ENCODE peak calls at places on chromosomes 16 and 17, in six cellular contexts. J is NAMALWA, H is RCC 7860, Y is KBM-7, P is A172, V is Calu3. U is an unnamed sample.

GRCh38 chr17:1462164-1463112 is 6.4 kb upstream of the CRK start:
- DNase-seq in V (no peak), Y (peak; percentile 13), P (no peak), J (no peak), H (no peak), U (no peak)

GRCh38 chr16:67387479-67388079 is 5.7 kb downstream of the TPPP3 start:
- DNase-seq in H (no peak), J (no peak), P (no peak), Y (no peak), V (no peak), U (no peak)

GRCh38 chr17:77501751-77502625 is 361.2 kb downstream of the SEC14L1 start:
- DNase-seq in J (no peak), V (no peak), P (no peak), H (no peak), Y (no peak), U (no peak)

GRCh38 chr16:64983983-64984382 is 137.9 kb downstream of the CDH11 start:
- DNase-seq in Y (peak; percentile 18), H (peak; percentile 64), V (no peak), J (peak; percentile 69), P (peak; percentile 80), U (peak; percentile 77)

GRCh38 chr17:81511800-81512559 is 619 bp downstream of the ACTG1 start:
- DNase-seq in J (no peak), H (peak; percentile 14), Y (no peak), P (peak; percentile 46), V (no peak), U (peak; percentile 84)

GRCh38 chr16:29911676-29912010 is 11.4 kb downstream of the ASPHD1 start:
- DNase-seq in V (no peak), P (no peak), Y (no peak), H (no peak), J (no peak), U (no peak)

GRCh38 chr17:9054146-9054545 is 32.8 kb downstream of the NTN1 start:
- DNase-seq in V (no peak), Y (no peak), J (no peak), H (no peak), P (no peak), U (no peak)

GRCh38 chr16:52827456-52827855 is 225.2 kb downstream of the CHD9NB start:
- DNase-seq in H (no peak), V (peak; percentile 6), J (no peak), Y (no peak), P (no peak), U (no peak)

GRCh38 chr16:89442990-89443726 is 47.2 kb downstream of the ANKRD11 start:
- DNase-seq in Y (no peak), P (peak; percentile 73), H (peak; percentile 59), J (no peak), V (peak; percentile 96), U (no peak)

GRCh38 chr17:74682028-74682427 is 30.7 kb downstream of the CD300LF start:
- DNase-seq in V (no peak), J (no peak), P (no peak), Y (no peak), H (no peak), U (no peak)

GRCh38 chr17:57935833-57936807 is 19.1 kb downstream of the CUEDC1 start:
- DNase-seq in P (peak; percentile 35), Y (peak; percentile 38), J (no peak), V (peak; percentile 55), H (peak; percentile 42), U (peak; percentile 69)

GRCh38 chr16:84315422-84315821 is 20.7 kb downstream of the WFDC1 start:
- DNase-seq in P (no peak), V (no peak), H (no peak), J (no peak), Y (no peak), U (no peak)

GRCh38 chr16:4288148-4288921 is 15.5 kb upstream of the TFAP4 start:
- DNase-seq in H (peak; percentile 57), J (peak; percentile 79), V (peak; percentile 93), P (peak; percentile 76), Y (peak; percentile 68), U (peak; percentile 71)

GRCh38 chr16:17301184-17301583 is 169.6 kb downstream of the XYLT1 start:
- DNase-seq in P (no peak), H (no peak), V (no peak), J (no peak), Y (no peak), U (no peak)

GRCh38 chr17:71237903-71238538 is 882.8 kb upstream of the SOX9 start:
- DNase-seq in Y (no peak), H (peak; percentile 31), V (no peak), J (no peak), P (peak; percentile 57), U (no peak)

GRCh38 chr17:31067699-31068184 is 27.0 kb upstream of the NF1 start:
- DNase-seq in J (no peak), V (no peak), P (peak; percentile 89), H (peak; percentile 80), Y (no peak), U (no peak)

GRCh38 chr17:3981455-3981854 is 17.2 kb upstream of the ATP2A3 start:
- DNase-seq in H (no peak), P (no peak), J (no peak), V (no peak), Y (no peak), U (no peak)

GRCh38 chr17:7438050-7438614 is 1.2 kb upstream of the FGF11 start:
- DNase-seq in P (no peak), V (no peak), H (no peak), Y (peak; percentile 68), J (no peak), U (no peak)

GRCh38 chr16:81527477-81528178 is 83.0 kb downstream of the CMIP start:
- DNase-seq in P (no peak), V (no peak), Y (no peak), H (no peak), J (no peak), U (peak; percentile 57)

GRCh38 chr16:71865173-71865863 is 18.7 kb downstream of the ZNF821 start:
- DNase-seq in H (no peak), V (no peak), P (no peak), Y (no peak), J (no peak), U (no peak)

GRCh38 chr17:67511012-67511411 is 133.9 kb downstream of the PITPNC1 start:
- DNase-seq in Y (no peak), V (no peak), H (no peak), J (no peak), P (no peak), U (no peak)

GRCh38 chr16:19753815-19754643 is 36.0 kb downstream of the IQCK start:
- DNase-seq in P (peak; percentile 80), V (peak; percentile 65), J (no peak), H (no peak), Y (no peak), U (peak; percentile 86)

GRCh38 chr17:44005865-44006580 is 1.6 kb downstream of the NAGS start:
- DNase-seq in J (no peak), V (peak; percentile 76), Y (no peak), H (no peak), P (no peak), U (no peak)

GRCh38 chr17:44995602-44996001 is 27.5 kb upstream of the C1QL1 start:
- DNase-seq in P (no peak), J (no peak), H (no peak), V (no peak), Y (no peak), U (no peak)

U was measured in SJSA1.